ENCODE peak calls at places on chromosome 10, in four cellular contexts. One of them, this sample, is unnamed.

GRCh38 chr10:13206546-13207443 is 27.4 kb downstream of the UCMA start:
- DNase-seq in A549: peak
- DNase-seq in ovary: no peak
- DNase-seq in HepG2: peak
- DNase-seq in this sample: no peak

GRCh38 chr10:119198438-119198837 is 8.9 kb upstream of the GRK5 start:
- DNase-seq in A549: no peak
- DNase-seq in HepG2: no peak
- DNase-seq in ovary: no peak
- DNase-seq in this sample: no peak

GRCh38 chr10:133445268-133445732 is 8.4 kb upstream of the SCART1 start:
- DNase-seq in HepG2: no peak
- DNase-seq in ovary: no peak
- DNase-seq in A549: no peak
- DNase-seq in this sample: no peak

GRCh38 chr10:28332699-28333098 is 29.8 kb upstream of the MPP7 start:
- DNase-seq in ovary: no peak
- DNase-seq in HepG2: no peak
- DNase-seq in A549: no peak
- DNase-seq in this sample: no peak

GRCh38 chr10:87660484-87661133 is 931 bp downstream of the PAPSS2 start:
- DNase-seq in HepG2: no peak
- DNase-seq in ovary: peak
- DNase-seq in A549: peak
- DNase-seq in this sample: peak

GRCh38 chr10:129718548-129719414 is 245.3 kb downstream of the EBF3 start:
- DNase-seq in HepG2: no peak
- DNase-seq in ovary: no peak
- DNase-seq in A549: no peak
- DNase-seq in this sample: no peak

GRCh38 chr10:125157473-125157865 is 2.9 kb downstream of the CTBP2 start:
- DNase-seq in ovary: no peak
- DNase-seq in A549: no peak
- DNase-seq in HepG2: no peak
- DNase-seq in this sample: no peak

GRCh38 chr10:129643266-129643665 is 176.2 kb downstream of the MGMT start:
- DNase-seq in HepG2: no peak
- DNase-seq in A549: no peak
- DNase-seq in ovary: no peak
- DNase-seq in this sample: no peak

GRCh38 chr10:68992721-68993440 is 4.3 kb downstream of the KIFBP start:
- DNase-seq in HepG2: no peak
- DNase-seq in ovary: peak
- DNase-seq in A549: no peak
- DNase-seq in this sample: peak

GRCh38 chr10:109933984-109934565 is 10.8 kb upstream of the XPNPEP1 start:
- DNase-seq in A549: no peak
- DNase-seq in ovary: no peak
- DNase-seq in HepG2: no peak
- DNase-seq in this sample: no peak

GRCh38 chr10:13894412-13895093 is 307.8 kb downstream of the PRPF18 start:
- DNase-seq in ovary: no peak
- DNase-seq in HepG2: no peak
- DNase-seq in A549: no peak
- DNase-seq in this sample: no peak

GRCh38 chr10:60314306-60314940 is 75.3 kb downstream of the ANK3 start:
- DNase-seq in HepG2: no peak
- DNase-seq in A549: peak
- DNase-seq in ovary: no peak
- DNase-seq in this sample: no peak

DNA sequence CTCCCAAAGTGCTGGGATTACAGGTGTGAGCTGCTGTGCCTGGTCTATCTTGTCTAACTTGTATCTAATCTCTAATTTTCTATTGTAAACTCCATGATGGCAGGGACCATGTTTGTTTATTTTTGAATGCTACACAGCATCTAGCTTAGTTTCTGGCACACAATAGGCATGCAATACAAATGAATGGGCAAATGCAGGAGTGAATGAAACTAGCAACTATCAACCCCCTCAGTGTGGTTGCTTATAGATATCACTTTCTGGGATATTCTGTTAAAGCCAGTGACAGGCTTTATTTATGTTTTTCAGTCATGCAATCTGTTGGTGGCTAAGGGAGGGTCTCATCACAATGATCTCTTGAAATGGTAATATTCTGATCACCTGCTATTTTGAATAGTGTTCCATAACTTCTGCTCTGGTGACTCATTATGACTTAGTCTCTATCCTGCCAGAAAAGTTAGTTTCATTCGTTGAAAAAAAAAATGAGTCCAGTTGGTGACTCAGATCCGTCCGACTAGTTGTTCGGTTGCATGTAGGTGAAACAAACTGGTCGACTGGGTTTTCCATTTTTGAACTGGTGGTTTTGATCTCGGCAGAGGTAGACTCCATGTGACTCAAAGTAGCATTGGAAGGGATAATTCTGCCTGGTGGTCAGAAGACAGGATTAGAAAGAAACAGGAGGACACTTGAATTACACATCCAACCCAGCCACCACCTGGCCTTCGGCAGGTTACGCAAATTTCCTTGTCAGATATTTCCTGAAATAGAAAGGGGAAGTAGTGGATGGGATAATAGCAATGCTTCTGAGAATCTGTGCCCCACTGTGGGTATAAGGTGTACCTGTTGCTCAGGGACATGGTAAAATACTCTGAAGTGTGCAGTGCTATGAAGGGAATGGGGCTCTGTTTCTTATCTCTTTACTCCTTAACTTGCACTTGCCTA is 76.8 kb downstream of the GATA3 start:
- DNase-seq in A549: peak
- DNase-seq in ovary: no peak
- DNase-seq in HepG2: no peak
- DNase-seq in this sample: no peak
- H3K4me3 ChIP-seq in A549: no peak
- H3K4me3 ChIP-seq in ovary: no peak
- H3K4me3 ChIP-seq in HepG2: no peak
- H3K4me3 ChIP-seq in this sample: no peak

DNA sequence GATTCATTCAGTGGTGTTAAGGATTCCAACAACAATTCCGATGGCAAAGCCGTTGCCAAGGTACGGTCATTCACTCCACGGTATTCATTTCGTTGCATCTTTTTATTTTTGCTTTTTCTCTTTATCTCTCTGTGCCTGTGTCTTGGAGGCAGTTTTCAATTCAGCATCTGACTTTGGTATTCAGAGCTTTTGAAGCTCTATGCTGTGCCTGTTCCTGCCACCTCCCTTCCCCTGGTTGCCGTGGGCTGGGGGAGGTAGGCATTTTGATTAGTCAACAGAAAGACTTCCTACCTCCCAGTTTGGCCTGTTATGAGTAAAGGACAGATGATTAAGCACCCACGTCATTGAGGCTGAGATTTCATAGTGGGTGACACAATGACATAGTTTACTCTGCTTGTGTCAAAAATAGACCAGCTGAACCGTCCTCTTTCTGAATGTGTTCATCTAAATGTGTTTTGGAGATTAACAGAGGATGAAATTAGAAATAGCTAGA is 149.5 kb downstream of the ARID5B start:
- DNase-seq in ovary: peak
- DNase-seq in A549: peak
- DNase-seq in HepG2: peak
- DNase-seq in this sample: no peak
- TF ChIP-seq EP300 in ovary: peak
- TF ChIP-seq EP300 in A549: peak
- TF ChIP-seq EP300 in HepG2: no peak
- TF ChIP-seq EP300 in this sample: peak

GRCh38 chr10:74167443-74167842 is 16.4 kb downstream of the ADK start:
- DNase-seq in A549: no peak
- DNase-seq in HepG2: no peak
- DNase-seq in ovary: no peak
- DNase-seq in this sample: no peak
- H3K4me3 ChIP-seq in A549: no peak
- H3K4me3 ChIP-seq in HepG2: no peak
- H3K4me3 ChIP-seq in ovary: no peak
- H3K4me3 ChIP-seq in this sample: no peak

DNA sequence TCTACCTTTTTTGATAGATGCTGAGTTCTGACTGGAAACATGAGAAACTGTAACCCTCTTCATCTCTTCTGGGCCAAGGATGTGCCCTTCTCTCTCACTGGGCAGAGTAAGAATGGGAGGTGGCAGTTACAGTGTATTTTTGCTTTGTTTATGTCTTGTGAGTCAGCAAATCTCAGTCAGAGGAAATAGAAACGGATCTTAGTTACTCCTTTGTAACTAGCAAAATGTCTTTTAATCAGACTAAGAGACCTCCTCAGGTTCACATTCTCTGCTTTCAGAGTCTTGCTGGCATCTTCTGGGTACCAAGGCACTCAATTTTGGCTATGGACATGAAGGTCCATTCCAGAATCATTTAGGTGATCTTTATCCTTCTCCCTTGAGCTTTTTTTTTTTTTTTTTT is 70.9 kb downstream of the HHEX start:
- DNase-seq in HepG2: no peak
- DNase-seq in A549: peak
- DNase-seq in ovary: no peak
- DNase-seq in this sample: no peak
- TF ChIP-seq EP300 in HepG2: no peak
- TF ChIP-seq EP300 in A549: no peak
- TF ChIP-seq EP300 in ovary: no peak
- TF ChIP-seq EP300 in this sample: no peak

DNA sequence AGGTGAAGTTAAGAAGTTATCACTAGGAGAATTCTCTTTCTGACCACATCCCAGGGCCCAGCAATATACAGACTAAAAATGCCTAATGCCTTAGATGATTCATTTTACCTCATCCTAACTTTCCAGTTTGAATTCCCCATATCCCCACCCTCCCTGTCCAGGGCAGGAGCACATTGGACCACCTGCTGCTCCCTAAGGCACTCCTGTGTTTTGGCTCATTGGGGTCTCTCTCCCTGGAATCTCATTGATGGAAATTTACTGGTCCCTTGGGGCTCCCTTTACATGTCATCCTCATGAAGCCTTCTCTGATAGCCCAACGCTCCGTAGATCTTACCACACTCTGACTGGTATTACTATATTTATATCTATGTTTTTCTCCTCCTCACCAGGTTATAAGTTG is 2.7 kb downstream of the IL2RA start:
- DNase-seq in HepG2: no peak
- DNase-seq in ovary: no peak
- DNase-seq in A549: no peak
- DNase-seq in this sample: no peak
- H3K4me3 ChIP-seq in HepG2: no peak
- H3K4me3 ChIP-seq in ovary: no peak
- H3K4me3 ChIP-seq in A549: no peak
- H3K4me3 ChIP-seq in this sample: no peak

GRCh38 chr10:36765777-36766176 is 359.6 kb upstream of the ANKRD30A start:
- DNase-seq in ovary: no peak
- DNase-seq in A549: no peak
- DNase-seq in HepG2: no peak
- DNase-seq in this sample: no peak

GRCh38 chr10:36764823-36765222 is 360.6 kb upstream of the ANKRD30A start:
- DNase-seq in HepG2: no peak
- DNase-seq in ovary: no peak
- DNase-seq in A549: no peak
- DNase-seq in this sample: no peak

GRCh38 chr10:36771725-36772124 is 353.7 kb upstream of the ANKRD30A start:
- DNase-seq in HepG2: no peak
- DNase-seq in ovary: no peak
- DNase-seq in A549: no peak
- DNase-seq in this sample: no peak

DNA sequence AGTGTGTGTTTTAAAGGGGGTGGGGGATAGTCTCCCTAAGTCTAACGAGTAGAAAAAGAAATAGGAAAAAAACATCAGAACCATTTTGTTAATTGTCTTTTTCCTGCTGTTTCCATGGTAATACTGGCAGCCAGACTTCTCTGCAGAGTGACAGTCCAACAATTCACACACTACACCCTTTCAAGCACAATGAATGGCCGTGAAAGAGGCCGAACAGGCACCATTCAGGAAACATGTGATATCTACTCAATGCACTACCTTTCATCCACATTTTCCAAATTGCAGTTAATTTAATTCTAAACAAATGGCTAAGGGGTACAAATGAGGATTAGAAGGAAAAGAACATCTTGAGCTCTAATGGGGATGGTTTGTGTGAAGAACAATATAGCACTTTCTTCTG is 358.5 kb upstream of the ANKRD30A start:
- DNase-seq in ovary: no peak
- DNase-seq in A549: no peak
- DNase-seq in HepG2: no peak
- DNase-seq in this sample: no peak
- TF ChIP-seq EP300 in ovary: no peak
- TF ChIP-seq EP300 in A549: no peak
- TF ChIP-seq EP300 in HepG2: no peak
- TF ChIP-seq EP300 in this sample: no peak

GRCh38 chr10:23695825-23696420 is 257.0 kb downstream of the OTUD1 start:
- DNase-seq in A549: no peak
- DNase-seq in HepG2: no peak
- DNase-seq in ovary: no peak
- DNase-seq in this sample: no peak

GRCh38 chr10:23693895-23694294 is 255.0 kb downstream of the OTUD1 start:
- DNase-seq in HepG2: no peak
- DNase-seq in A549: no peak
- DNase-seq in ovary: no peak
- DNase-seq in this sample: no peak

GRCh38 chr10:23694921-23695824 is 256.3 kb downstream of the OTUD1 start:
- DNase-seq in HepG2: no peak
- DNase-seq in A549: no peak
- DNase-seq in ovary: no peak
- DNase-seq in this sample: no peak

GRCh38 chr10:23693398-23693797 is 254.5 kb downstream of the OTUD1 start:
- DNase-seq in A549: peak
- DNase-seq in HepG2: no peak
- DNase-seq in ovary: no peak
- DNase-seq in this sample: no peak

DNA sequence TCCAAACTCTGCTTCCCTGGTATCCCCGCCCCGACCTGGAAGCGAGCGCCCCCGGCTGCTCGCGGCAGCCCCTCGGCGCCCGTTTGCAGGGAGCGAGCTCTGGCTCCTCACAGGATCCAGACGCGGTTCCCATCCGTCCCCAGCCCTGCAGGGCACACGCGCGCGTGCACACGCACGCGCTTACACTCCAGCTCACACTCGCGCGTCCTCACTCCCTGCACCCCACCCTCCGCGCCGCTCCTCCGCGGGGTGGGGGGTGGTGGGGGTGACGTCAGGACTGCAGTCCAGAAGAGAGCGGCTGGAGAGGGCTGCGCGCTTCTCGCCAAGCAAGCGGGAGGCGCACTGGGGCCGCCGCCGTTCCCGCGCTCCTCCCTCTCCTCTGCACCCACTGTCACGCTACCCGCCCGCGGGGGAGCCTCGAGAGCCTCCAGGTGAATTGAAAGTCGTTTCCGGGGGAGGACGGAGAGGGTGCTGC is 255.6 kb downstream of the OTUD1 start:
- DNase-seq in HepG2: no peak
- DNase-seq in ovary: no peak
- DNase-seq in A549: peak
- DNase-seq in this sample: no peak
- H3K4me3 ChIP-seq in HepG2: no peak
- H3K4me3 ChIP-seq in ovary: no peak
- H3K4me3 ChIP-seq in A549: no peak
- H3K4me3 ChIP-seq in this sample: peak

This sample was measured in tibial nerve.